ENCODE peak calls at places on chromosome 2, in five cellular contexts. Z is lower lobe of right lung, D is cardiac muscle cell, R is Peyer's patch, N is GDM1. U is an unnamed sample.

GRCh38 chr2:105175231-105175630 is 66.3 kb upstream of the GPR45 start:
- DNase-seq in Z (no peak), D (no peak), R (no peak), N (no peak), U (no peak)

GRCh38 chr2:70133521-70134348 is 46.5 kb downstream of the PCBP1 start:
- DNase-seq in Z (peak; percentile 9), D (peak; percentile 65), R (no peak), N (peak; percentile 78), U (no peak)

GRCh38 chr2:166375205-166375735 is 474 bp downstream of the SCN9A start:
- DNase-seq in Z (no peak), D (peak; percentile 16), R (no peak), N (no peak), U (peak; percentile 61)

GRCh38 chr2:54081574-54081973 is 33.8 kb upstream of the ACYP2 start:
- DNase-seq in Z (no peak), D (no peak), R (no peak), N (no peak), U (no peak)

GRCh38 chr2:43526994-43527393 is 68.8 kb downstream of the THADA start:
- DNase-seq in Z (no peak), D (no peak), R (no peak), N (no peak), U (no peak)

GRCh38 chr2:238026953-238027505 is 33.8 kb upstream of the SCLY start:
- DNase-seq in Z (no peak), D (no peak), R (no peak), N (no peak), U (no peak)

GRCh38 chr2:67954125-67954748 is 108.6 kb downstream of the C1D start:
- DNase-seq in Z (peak; percentile 47), D (no peak), R (no peak), N (no peak), U (no peak)

GRCh38 chr2:196592331-196592911 is 47.1 kb upstream of the CCDC150 start:
- DNase-seq in Z (peak; percentile 50), D (peak; percentile 48), R (peak; percentile 51), N (no peak), U (peak; percentile 25)

GRCh38 chr2:100785621-100786296 is 34.2 kb upstream of the NPAS2 start:
- DNase-seq in Z (no peak), D (no peak), R (no peak), N (no peak), U (peak; percentile 54)

GRCh38 chr2:85659324-85659981 is 8.5 kb downstream of the SFTPB start:
- DNase-seq in Z (peak; percentile 79), D (no peak), R (no peak), N (no peak), U (no peak)

GRCh38 chr2:108594132-108594981 is 60.1 kb downstream of the LIMS1 start:
- DNase-seq in Z (no peak), D (peak; percentile 86), R (no peak), N (peak; percentile 65), U (peak; percentile 91)

GRCh38 chr2:58131191-58132011 is 84.8 kb downstream of the VRK2 start:
- DNase-seq in Z (no peak), D (peak; percentile 82), R (no peak), N (no peak), U (peak; percentile 33)

GRCh38 chr2:147182260-147182659 is 662.6 kb upstream of the ACVR2A start:
- DNase-seq in Z (no peak), D (peak; percentile 16), R (peak; percentile 42), N (no peak), U (peak; percentile 4)

GRCh38 chr2:174259981-174260380 is 11.6 kb upstream of the OLA1 start:
- DNase-seq in Z (no peak), D (peak; percentile 88), R (no peak), N (no peak), U (no peak)

GRCh38 chr2:149611100-149611820 is 23.7 kb upstream of the MMADHC start:
- DNase-seq in Z (no peak), D (no peak), R (no peak), N (no peak), U (peak; percentile 24)

GRCh38 chr2:38731684-38732221 is 19.4 kb downstream of the SRSF7 start:
- DNase-seq in Z (no peak), D (no peak), R (no peak), N (no peak), U (no peak)

GRCh38 chr2:9885036-9885684 is 41.9 kb downstream of the TAF1B start:
- DNase-seq in Z (no peak), D (no peak), R (no peak), N (no peak), U (no peak)

GRCh38 chr2:85277416-85278158 is 50.2 kb downstream of the TGOLN2 start:
- DNase-seq in Z (no peak), D (peak; percentile 95), R (no peak), N (no peak), U (no peak)

GRCh38 chr2:180015951-180016709 is 9.0 kb upstream of the CWC22 start:
- DNase-seq in Z (no peak), D (peak; percentile 74), R (no peak), N (no peak), U (no peak)

GRCh38 chr2:234048049-234048448 is 2.5 kb upstream of the SPP2 start:
- DNase-seq in Z (no peak), D (no peak), R (no peak), N (no peak), U (no peak)

U was measured in ACHN.